ENCODE peak calls at places on chromosomes 4 and X, in four cellular contexts. K is BJ, J is mesothelial cell of epicardium, U is natural killer cell. Z is an unnamed sample.
A peak's percentile ranks its signal among the peaks of the same experiment; 100 is the strongest.

GRCh38 chr4:165294907-165295306 is 32.6 kb upstream of the MSMO1 start:
- DNase-seq in J (no peak), K (no peak), U (no peak), Z (no peak)

GRCh38 chr4:988726-989721 is 2.2 kb downstream of the IDUA start:
- DNase-seq in U (no peak), J (no peak), K (no peak), Z (no peak)

GRCh38 chrX:44675364-44676024 is 132.8 kb upstream of the FUNDC1 start:
- DNase-seq in U (no peak), K (peak; percentile 26), J (peak; percentile 42), Z (peak; percentile 27)

GRCh38 chr4:18034099-18034498 is 12.5 kb upstream of the LCORL start:
- DNase-seq in U (no peak), K (no peak), J (no peak), Z (no peak)

GRCh38 chrX:141185366-141185765 is 8.4 kb upstream of the LDOC1 start:
- DNase-seq in U (no peak), J (no peak), K (no peak), Z (no peak)

GRCh38 chrX:16946361-16946964 is at the start of gene REPS2:
- DNase-seq in J (peak; percentile 85), K (no peak), U (peak; percentile 39), Z (peak; percentile 85)

GRCh38 chrX:17375631-17376380 is 806 bp downstream of the NHS start:
- DNase-seq in K (no peak), U (no peak), J (peak; percentile 59), Z (no peak)

GRCh38 chrX:151753313-151754041 is 18.9 kb downstream of the CNGA2 start:
- DNase-seq in U (no peak), K (no peak), J (peak; percentile 62), Z (peak; percentile 67)

GRCh38 chrX:103585421-103586313 is at the start of gene TCEAL4:
- DNase-seq in U (peak; percentile 15), K (no peak), J (peak; percentile 45), Z (peak; percentile 63)

GRCh38 chr4:80334568-80334967 is 962 bp upstream of the CFAP299 start:
- DNase-seq in U (no peak), K (no peak), J (no peak), Z (no peak)

GRCh38 chr4:80336582-80336981 is 1.1 kb downstream of the CFAP299 start:
- DNase-seq in K (no peak), U (no peak), J (peak; percentile 38), Z (no peak)

GRCh38 chr4:80333121-80333520 is 2.4 kb upstream of the CFAP299 start:
- DNase-seq in K (no peak), J (no peak), U (no peak), Z (no peak)

GRCh38 chr4:80335226-80335553 is 340 bp upstream of the CFAP299 start:
- DNase-seq in J (no peak), U (no peak), K (no peak), Z (no peak)

GRCh38 chr4:80335554-80336358 is at the start of gene CFAP299:
- DNase-seq in U (peak; percentile 18), K (peak; percentile 46), J (peak; percentile 75), Z (peak; percentile 27)
- TF ChIP-seq CTCF in U (no peak), K (peak; percentile 79), J (peak; percentile 40), Z (peak; percentile 63)

DNA sequence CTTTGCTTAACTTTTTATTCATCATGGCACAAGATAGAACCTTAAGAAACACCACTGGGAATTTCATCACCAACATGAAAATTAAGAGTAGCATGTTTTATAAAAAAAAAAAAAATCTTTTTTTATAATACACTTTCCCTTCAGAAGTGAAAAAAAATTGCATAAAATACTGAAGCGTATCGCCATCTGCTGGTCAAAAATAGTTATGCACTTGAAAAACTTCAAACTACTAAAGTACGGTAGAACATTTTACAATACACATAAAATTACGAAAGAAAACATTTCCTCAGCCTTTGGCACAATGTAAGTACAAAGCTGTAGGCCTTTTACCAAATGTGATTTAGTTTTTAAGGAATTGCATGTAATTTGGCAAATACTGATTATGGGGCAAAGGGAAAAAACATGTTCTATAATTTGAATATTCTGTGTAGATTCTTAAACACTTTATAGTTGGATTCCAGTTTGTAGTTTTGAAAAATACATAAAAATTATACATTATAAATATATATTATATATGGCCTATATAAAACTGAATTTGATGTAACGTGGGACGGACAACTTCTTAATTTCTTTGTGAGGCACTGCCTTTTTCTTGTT is 26.5 kb downstream of the HCCS start:
- DNase-seq in K (peak; percentile 19), U (no peak), J (no peak), Z (no peak)
- TF ChIP-seq CTCF in K (peak; percentile 46), U (peak; percentile 70), J (peak; percentile 97), Z (peak; percentile 80)

GRCh38 chr4:119034276-119035008 is 101.2 kb upstream of the MYOZ2 start:
- DNase-seq in J (no peak), U (no peak), K (no peak), Z (no peak)
- TF ChIP-seq CTCF in J (no peak), U (no peak), K (no peak), Z (no peak)

GRCh38 chr4:65868096-65868824 is 198.0 kb upstream of the EPHA5 start:
- DNase-seq in U (no peak), K (no peak), J (no peak), Z (no peak)

GRCh38 chr4:65861993-65862392 is 191.7 kb upstream of the EPHA5 start:
- DNase-seq in K (no peak), U (no peak), J (no peak), Z (no peak)

DNA sequence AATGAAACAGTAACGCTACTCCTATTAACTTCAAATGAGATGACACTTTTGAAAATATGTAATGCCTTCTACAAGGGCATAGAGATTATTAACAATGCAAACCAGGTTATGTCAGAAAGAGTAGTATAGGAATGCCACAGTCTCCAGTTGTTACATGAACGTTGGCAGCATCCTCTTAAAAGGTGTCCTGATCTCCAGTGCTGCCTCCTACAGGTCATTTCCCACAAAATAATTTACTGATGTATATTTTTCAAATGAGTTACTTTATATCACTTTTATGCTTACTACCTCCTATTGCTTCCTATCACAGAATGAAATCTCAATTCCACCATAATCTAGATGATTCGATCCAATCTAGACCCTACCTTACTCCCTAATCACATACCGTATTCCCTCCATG is 195.2 kb upstream of the EPHA5 start:
- DNase-seq in J (no peak), K (no peak), U (no peak), Z (no peak)
- TF ChIP-seq CTCF in J (no peak), K (peak; percentile 7), U (no peak), Z (no peak)

GRCh38 chrX:137432609-137433008 is 133.3 kb upstream of the ZIC3 start:
- DNase-seq in J (no peak), K (no peak), U (no peak), Z (no peak)
- TF ChIP-seq CTCF in J (peak; percentile 12), K (no peak), U (no peak), Z (peak; percentile 48)

DNA sequence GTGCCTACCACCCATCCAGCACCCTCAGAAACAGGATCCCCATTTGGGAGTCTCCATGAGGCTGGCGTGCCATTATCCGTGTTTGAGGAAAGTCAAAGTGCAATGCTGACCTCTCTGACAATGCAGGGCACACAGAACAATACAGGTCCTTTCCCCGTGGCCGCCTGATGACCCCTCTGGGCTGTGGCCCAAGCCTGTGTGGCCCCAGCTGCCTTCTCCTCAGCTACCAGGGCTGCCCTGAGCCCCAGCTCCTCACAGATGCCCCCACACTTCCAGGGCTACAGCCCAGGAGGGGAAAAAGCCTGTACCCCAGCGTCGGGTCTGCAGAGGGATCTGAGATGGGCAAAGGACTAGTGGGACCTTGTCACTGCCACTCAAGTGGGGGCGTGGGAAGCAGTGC is 15.5 kb downstream of the ZFYVE28 start:
- DNase-seq in K (no peak), J (no peak), U (no peak), Z (no peak)
- TF ChIP-seq CTCF in K (no peak), J (no peak), U (no peak), Z (no peak)

DNA sequence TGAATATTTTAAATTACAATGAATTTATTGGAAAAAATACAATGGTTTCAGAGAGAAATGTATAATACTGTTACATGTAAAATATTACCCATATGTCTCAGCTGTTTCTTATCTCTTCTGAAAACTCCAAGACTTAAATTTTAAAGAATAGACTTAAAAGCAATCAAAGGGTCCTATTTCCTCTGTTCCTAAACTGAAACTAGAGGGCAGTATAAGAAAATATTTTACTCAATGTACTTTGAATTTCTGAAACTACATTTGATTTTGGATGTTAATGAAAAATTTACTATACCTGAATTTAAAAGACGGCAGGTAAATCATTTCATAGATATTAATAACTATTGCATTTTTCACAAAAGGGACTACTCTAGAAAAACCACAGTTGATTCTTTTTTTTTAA is 200.2 kb downstream of the LRBA start:
- DNase-seq in U (no peak), J (no peak), K (no peak), Z (no peak)
- TF ChIP-seq CTCF in U (no peak), J (no peak), K (no peak), Z (no peak)

Z was measured in dorsolateral prefrontal cortex.